ENCODE peak calls at places on chromosomes 11 and 22, in five cellular contexts. L, D, G, S and Q are unnamed samples. For H3K9me3 and H3K4me1, the result is how much of the 10 kb centered on the place peaks cover.

GRCh38 chr11:45560935-45561330 is 104.5 kb downstream of the CHST1 start:
- DNase-seq in L (no peak), D (no peak), G (no peak), S (no peak), Q (no peak)

GRCh38 chr11:6320411-6321207 is at the start of gene CAVIN3:
- DNase-seq in L (peak), D (peak), G (peak), S (peak), Q (peak)

GRCh38 chr11:8699903-8700302 is 17.3 kb downstream of the RPL27A start:
- DNase-seq in L (no peak), D (peak), G (peak), S (peak), Q (no peak)

GRCh38 chr22:50732681-50733080 is 5.3 kb upstream of the ACR start:
- DNase-seq in L (no peak), D (no peak), G (no peak), S (no peak), Q (no peak)

GRCh38 chr22:19756288-19757128 is 4.1 kb upstream of the TBX1 start:
- DNase-seq in L (peak), D (no peak), G (peak), S (no peak), Q (no peak)

GRCh38 chr11:103870821-103871309 is 165.6 kb upstream of the DDI1 start:
- DNase-seq in L (no peak), D (peak), G (no peak), S (no peak), Q (no peak)

GRCh38 chr11:19953909-19954308 is 206.4 kb downstream of the DBX1 start:
- DNase-seq in L (no peak), D (no peak), G (peak), S (peak), Q (no peak)

GRCh38 chr11:123478352-123478986 is 48.4 kb downstream of the GRAMD1B start:
- DNase-seq in L (peak), D (no peak), G (peak), S (peak), Q (no peak)

GRCh38 chr11:65418431-65418680 is 4.2 kb upstream of the NEAT1 start:
- DNase-seq in L (no peak), D (no peak), G (no peak), S (no peak), Q (no peak)

GRCh38 chr11:102666331-102666957 is 39.1 kb downstream of the MMP27 start:
- DNase-seq in L (peak), D (no peak), G (peak), S (peak), Q (no peak)

GRCh38 chr22:46673677-46674236 is 53.6 kb downstream of the GRAMD4 start:
- DNase-seq in L (no peak), D (no peak), G (no peak), S (no peak), Q (no peak)

GRCh38 chr22:40116496-40117200 is 61.1 kb upstream of the TNRC6B start:
- DNase-seq in L (no peak), D (no peak), G (no peak), S (no peak), Q (no peak)

GRCh38 chr22:31612891-31613285 is 49.1 kb downstream of the PISD start:
- DNase-seq in L (no peak), D (no peak), G (no peak), S (no peak), Q (no peak)

DNA sequence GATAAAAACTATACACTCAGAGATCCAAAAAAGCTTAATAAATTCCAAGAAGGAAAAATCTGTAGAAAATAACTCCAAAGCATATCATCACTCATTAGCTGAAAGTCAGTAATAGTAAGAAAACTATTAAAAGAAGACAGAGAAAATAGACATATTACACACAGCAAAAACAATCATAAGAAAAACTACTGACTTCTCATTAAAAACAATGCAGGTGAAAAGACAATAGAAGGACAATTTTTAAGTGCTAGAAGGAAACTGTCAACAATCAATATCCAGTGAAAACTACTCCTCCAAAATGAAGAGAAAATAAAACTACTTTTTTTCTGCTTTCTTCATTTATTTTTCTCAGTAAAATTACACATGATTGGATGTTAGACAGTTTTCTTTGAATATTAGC is 56.5 kb downstream of the BLID start:
- DNase-seq in L (no peak), D (no peak), G (no peak), S (no peak), Q (no peak)
- H3K9me3 ChIP-seq in L (under half), D (under half), G (under half), S (under half), Q (under half)

GRCh38 chr11:12529793-12530192 is 144.4 kb upstream of the TEAD1 start:
- DNase-seq in L (no peak), D (no peak), G (no peak), S (peak), Q (no peak)

GRCh38 chr11:12528487-12528886 is 145.7 kb upstream of the TEAD1 start:
- DNase-seq in L (no peak), D (no peak), G (peak), S (no peak), Q (no peak)

GRCh38 chr11:12531020-12531419 is 143.2 kb upstream of the TEAD1 start:
- DNase-seq in L (no peak), D (no peak), G (no peak), S (no peak), Q (no peak)

GRCh38 chr11:12526789-12527188 is 147.4 kb upstream of the TEAD1 start:
- DNase-seq in L (no peak), D (no peak), G (no peak), S (peak), Q (no peak)

GRCh38 chr11:12529041-12529440 is 145.2 kb upstream of the TEAD1 start:
- DNase-seq in L (no peak), D (no peak), G (peak), S (peak), Q (no peak)
- H3K4me1 ChIP-seq in L (under half), D (under half), G (under half), S (under half), Q (under half)

GRCh38 chr11:15971215-15971546 is 385.2 kb downstream of the SOX6 start:
- DNase-seq in L (no peak), D (no peak), G (no peak), S (no peak), Q (no peak)
- TF ChIP-seq CTCF in L (no peak), D (no peak), G (no peak), S (no peak), Q (no peak)

DNA sequence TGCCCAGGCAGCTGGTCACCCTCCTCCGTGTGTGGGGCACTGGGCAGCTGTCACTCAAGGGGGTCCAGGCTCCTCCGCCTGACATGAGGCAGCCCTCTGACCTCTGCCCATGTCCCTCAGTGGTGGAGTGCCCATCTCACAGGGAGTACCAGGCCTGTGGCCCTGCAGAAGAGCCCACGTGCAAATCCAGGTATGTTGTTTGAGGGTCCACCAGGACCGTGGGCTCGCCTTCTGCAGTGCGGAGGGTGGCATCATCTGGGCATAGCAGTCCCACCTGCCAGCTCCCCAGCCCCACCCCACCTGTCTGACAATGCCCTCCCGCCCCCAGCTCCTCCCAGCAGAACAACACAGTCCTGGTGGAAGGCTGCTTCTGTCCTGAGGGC is 30.5 kb downstream of the MUC2 start:
- DNase-seq in L (no peak), D (no peak), G (no peak), S (no peak), Q (no peak)
- H3K9me3 ChIP-seq in L (under half), D (under half), G (under half), S (under half), Q (under half)